ENCODE peak calls at places on chromosome 21, in six cellular contexts. I, J, D, A, R and T are unnamed samples.

GRCh38 chr21:36030581-36031189 is 29.6 kb downstream of the SETD4 start:
- DNase-seq in R (no peak), D (no peak), J (no peak), I (no peak), A (no peak), T (no peak)

GRCh38 chr21:27269646-27270045 is 302.8 kb upstream of the ADAMTS5 start:
- DNase-seq in A (no peak), I (no peak), R (no peak), D (no peak), J (peak), T (no peak)

GRCh38 chr21:32131960-32132359 is 146.9 kb downstream of the MIS18A start:
- DNase-seq in J (no peak), I (no peak), R (no peak), D (no peak), A (no peak), T (no peak)

GRCh38 chr21:25343774-25344545 is 263.3 kb downstream of the MRPL39 start:
- DNase-seq in A (peak), R (no peak), D (no peak), J (no peak), I (no peak), T (no peak)

GRCh38 chr21:36806103-36806502 is 107.2 kb downstream of the SIM2 start:
- DNase-seq in I (no peak), J (no peak), D (no peak), A (no peak), R (no peak), T (no peak)

GRCh38 chr21:14383596-14384210 is 757 bp upstream of the HSPA13 start:
- DNase-seq in I (peak), J (no peak), D (no peak), R (no peak), A (peak), T (no peak)

GRCh38 chr21:24217141-24217540 is 1390.1 kb downstream of the MRPL39 start:
- DNase-seq in D (no peak), I (no peak), A (no peak), R (no peak), J (no peak), T (no peak)

GRCh38 chr21:32322103-32322502 is 23.4 kb downstream of the MRAP start:
- DNase-seq in D (no peak), J (no peak), A (no peak), R (no peak), I (no peak), T (no peak)

GRCh38 chr21:44797775-44798174 is 3.8 kb downstream of the UBE2G2 start:
- DNase-seq in A (no peak), D (no peak), I (no peak), R (no peak), J (no peak), T (no peak)

GRCh38 chr21:34836103-34836932 is 167.5 kb downstream of the CLIC6 start:
- DNase-seq in J (peak), D (peak), A (no peak), I (no peak), R (no peak), T (no peak)

GRCh38 chr21:28644762-28645161 is 347.9 kb downstream of the LTN1 start:
- DNase-seq in A (no peak), R (no peak), D (no peak), J (no peak), I (no peak), T (no peak)

GRCh38 chr21:19123053-19123452 is 719.5 kb upstream of the TMPRSS15 start:
- DNase-seq in R (no peak), I (no peak), A (no peak), J (no peak), D (no peak), T (no peak)

GRCh38 chr21:35390013-35390776 is 341.1 kb upstream of the RUNX1 start:
- DNase-seq in J (no peak), I (no peak), A (no peak), D (no peak), R (no peak), T (no peak)

GRCh38 chr21:32572574-32573420 is 12.5 kb downstream of the TCP10L start:
- DNase-seq in R (no peak), A (no peak), J (no peak), D (peak), I (no peak), T (no peak)

GRCh38 chr21:40210251-40210650 is 343.0 kb downstream of the PCP4 start:
- DNase-seq in J (no peak), D (no peak), A (no peak), R (no peak), I (no peak), T (no peak)

GRCh38 chr21:17451364-17451869 is 61.4 kb upstream of the CXADR start:
- DNase-seq in D (no peak), R (no peak), A (no peak), I (no peak), J (peak), T (no peak)

DNA sequence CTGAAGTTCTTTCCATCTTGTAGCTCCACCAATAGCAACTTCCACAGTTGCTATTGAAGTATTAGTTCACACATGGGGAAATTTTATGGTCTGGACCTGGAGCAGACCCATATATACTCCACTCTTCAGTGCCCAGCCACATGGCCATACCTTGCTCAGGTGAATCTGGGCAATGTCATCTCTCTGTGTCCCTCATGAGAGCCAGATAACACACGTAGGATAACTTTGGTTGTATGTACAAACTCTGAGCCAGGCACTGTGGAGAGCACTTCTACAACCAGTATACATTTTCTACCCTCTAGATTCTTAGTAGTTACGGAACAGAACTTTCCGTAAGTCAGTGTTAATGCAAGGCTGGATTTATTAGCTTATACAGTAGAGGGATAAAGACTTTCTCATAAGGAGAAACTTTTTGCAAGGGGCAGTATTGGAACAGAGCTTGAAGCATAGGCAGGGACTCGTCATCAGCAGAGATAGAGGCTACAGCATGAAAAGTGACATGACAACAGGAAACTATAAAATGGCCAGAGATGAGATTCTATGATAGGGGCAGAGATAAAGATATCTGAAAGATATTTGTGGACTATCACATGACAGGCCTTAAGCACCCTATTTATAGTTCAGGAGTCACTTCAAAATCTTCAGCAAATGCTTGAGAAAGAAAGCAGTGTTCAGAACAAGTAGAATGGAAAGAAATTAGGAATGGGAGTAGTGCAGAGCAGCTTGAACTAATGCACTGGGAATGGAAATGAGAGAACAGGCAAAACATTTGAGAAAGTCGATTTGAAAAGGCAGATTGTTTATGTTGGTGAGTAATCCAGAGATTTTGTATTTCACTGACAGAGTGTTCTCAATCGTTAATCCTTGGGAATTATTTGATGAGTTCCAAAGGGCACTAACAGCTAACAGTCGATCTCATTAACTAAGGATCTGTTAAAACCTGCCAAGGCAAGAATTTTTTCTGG is 481.8 kb downstream of the USP25 start:
- DNase-seq in J (no peak), A (no peak), R (no peak), D (no peak), I (no peak), T (no peak)
- TF ChIP-seq POLR2AphosphoS5 in J (no peak), A (no peak), R (no peak), D (no peak), I (no peak), T (no peak)

DNA sequence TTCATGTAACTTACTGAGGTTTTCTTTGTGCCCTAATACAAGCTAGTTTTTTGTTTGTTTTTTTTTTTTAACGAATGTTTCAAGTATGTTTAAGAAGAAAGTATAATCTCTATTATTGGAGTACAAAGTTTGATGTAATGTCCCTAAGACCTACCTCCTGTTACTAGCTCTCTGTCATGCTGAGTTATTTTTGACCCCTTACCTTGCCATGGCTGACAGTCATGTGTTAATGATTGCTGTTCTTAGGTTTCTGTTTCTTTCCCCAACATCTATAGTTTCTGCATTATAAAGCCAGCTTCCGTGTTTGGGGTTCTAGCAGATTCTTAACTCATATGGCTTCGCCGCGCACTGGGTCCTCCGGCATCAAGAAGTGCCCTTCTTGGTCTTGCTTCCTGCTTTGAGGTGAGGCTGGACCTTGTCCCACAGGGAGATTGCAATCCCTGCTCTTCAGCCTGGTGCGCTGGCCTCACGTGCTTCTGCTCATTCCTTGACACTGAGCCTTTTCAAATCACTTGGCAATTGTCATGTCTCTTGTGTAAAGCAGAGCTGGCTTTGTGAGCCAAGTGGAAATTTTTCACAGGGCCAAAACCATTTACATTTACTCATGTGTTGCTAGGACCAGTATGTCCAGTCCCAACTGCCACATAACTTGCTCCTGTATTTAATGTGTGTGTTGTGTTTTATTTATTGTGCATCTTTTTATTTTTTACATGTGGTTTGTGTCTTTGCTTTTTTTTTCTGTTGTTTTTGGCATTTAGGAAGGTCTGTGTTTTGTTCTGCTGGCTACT is 135.0 kb upstream of the COL6A1 start:
- DNase-seq in R (no peak), D (peak), A (no peak), I (no peak), J (no peak), T (no peak)
- TF ChIP-seq POLR2AphosphoS5 in R (no peak), D (peak), A (no peak), I (no peak), J (no peak), T (no peak)

DNA sequence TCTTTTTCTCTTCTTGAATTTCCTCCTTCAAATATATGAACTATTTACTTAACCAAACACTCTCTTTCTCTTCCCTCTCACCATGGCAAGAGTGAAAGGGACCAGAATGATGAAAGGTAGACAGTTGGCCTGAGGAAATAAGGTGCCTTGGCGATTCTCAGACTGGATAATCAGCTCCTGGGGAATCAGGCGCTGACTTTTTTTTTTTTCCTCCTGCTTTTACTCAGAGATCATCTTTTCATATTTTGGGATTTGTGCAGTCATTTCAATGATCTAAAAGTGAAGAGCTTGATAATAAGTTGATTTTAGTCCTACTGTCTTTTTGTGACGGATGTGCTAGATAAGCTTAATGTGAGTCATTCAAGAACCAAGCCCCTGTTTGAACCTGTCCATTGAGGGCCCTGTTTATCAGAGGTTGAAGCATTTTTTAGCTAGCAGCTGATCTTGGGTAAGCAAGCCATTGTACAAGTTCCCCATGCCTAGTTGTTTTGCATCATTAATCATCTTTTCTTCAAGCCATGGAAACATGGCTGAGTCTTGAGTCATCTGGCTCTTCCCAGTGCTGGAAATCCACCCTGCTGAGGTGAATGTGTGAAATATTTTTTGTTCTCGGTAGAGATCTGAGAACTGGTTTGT is 40.8 kb downstream of the ITSN1 start:
- DNase-seq in A (no peak), D (no peak), R (no peak), J (no peak), I (no peak), T (no peak)
- TF ChIP-seq POLR2AphosphoS5 in A (no peak), D (no peak), R (no peak), J (no peak), I (no peak), T (no peak)

GRCh38 chr21:30232011-30232410 is 16.1 kb upstream of the CLDN8 start:
- DNase-seq in I (no peak), D (no peak), J (no peak), A (no peak), R (no peak), T (no peak)

GRCh38 chr21:30223596-30223995 is 7.7 kb upstream of the CLDN8 start:
- DNase-seq in A (no peak), D (no peak), J (no peak), R (no peak), I (no peak), T (no peak)

GRCh38 chr21:30227128-30227527 is 11.2 kb upstream of the CLDN8 start:
- DNase-seq in A (no peak), D (no peak), J (no peak), R (no peak), I (no peak), T (no peak)

GRCh38 chr21:30233228-30233627 is 17.3 kb upstream of the CLDN8 start:
- DNase-seq in A (no peak), J (no peak), I (no peak), D (no peak), R (no peak), T (no peak)

DNA sequence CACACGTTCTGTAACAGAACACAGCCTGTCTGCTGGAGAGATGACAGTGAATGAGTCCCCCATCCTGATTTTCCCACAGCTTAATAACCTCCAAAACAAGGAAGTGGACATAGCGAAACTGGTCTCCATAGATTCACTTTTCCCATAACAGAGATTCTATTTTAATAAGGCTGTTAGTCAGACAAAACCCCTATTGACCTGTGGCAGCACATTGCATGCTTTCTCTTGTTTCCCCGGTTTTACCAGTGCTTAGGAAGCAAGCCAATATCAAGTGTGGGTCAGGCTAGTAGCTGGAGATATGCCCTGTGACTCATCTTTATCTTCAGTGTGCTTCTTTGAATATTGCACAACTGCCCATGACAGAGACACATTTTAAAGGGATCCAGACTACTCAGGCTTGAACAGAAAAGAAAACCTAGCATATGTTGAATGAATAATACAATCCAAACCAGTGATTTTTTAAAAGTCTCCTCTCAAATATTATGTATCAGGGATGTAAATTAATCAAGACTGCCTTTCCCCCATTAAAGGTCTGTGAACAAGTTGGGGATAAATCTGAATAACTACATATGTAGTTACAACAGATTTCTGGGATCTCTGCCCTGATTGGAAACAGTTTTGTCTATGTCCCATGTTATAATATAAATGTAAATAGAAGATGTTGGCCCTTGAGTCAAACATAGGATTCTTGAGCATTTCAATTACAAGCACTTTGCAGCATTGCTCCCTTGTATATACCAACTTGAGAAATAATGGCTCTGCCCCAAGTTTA is 11.9 kb upstream of the CLDN8 start:
- DNase-seq in R (no peak), D (no peak), A (no peak), J (peak), I (no peak), T (no peak)
- TF ChIP-seq POLR2AphosphoS5 in R (no peak), D (peak), A (no peak), J (no peak), I (no peak), T (no peak)

DNA sequence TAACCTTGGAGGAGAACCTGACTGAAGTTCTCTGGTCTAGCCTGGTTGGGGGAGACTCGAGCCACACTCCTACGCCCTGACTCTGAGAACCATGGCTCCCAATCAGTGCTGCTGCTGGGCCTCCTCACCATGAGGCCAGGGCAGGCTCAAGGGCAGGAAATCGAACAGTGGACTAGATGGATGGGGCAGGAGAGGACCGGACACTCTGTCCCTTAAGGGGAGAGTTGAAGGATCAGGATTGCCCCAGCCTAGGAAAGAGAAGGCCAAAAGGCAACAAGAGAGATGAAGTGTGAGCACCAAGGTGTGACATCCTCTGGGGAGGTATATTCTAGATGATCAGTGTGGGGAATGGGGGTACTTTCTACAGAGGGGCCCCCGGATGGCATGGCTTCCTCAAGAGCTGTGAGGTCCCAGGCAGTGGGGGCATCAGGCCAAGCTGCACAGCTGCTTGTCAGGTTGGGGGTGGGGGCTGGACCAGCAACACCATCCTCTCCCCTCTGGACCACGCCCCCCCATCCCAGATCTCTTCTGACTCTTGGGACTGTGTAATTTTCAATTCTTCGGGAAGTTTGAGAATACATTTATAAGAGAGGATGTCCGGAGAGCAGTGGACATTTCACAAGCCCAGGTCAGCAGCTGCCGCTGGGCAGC is 34.0 kb downstream of the MX1 start:
- DNase-seq in J (no peak), R (no peak), I (no peak), A (no peak), D (no peak), T (no peak)
- TF ChIP-seq POLR2AphosphoS5 in J (no peak), R (peak), I (peak), A (no peak), D (no peak), T (peak)

GRCh38 chr21:46556802-46557201 is 48.1 kb downstream of the S100B start:
- DNase-seq in R (no peak), J (no peak), D (no peak), I (no peak), A (no peak), T (no peak)
- TF ChIP-seq POLR2AphosphoS5 in R (no peak), J (no peak), D (no peak), I (no peak), A (no peak), T (no peak)

DNA sequence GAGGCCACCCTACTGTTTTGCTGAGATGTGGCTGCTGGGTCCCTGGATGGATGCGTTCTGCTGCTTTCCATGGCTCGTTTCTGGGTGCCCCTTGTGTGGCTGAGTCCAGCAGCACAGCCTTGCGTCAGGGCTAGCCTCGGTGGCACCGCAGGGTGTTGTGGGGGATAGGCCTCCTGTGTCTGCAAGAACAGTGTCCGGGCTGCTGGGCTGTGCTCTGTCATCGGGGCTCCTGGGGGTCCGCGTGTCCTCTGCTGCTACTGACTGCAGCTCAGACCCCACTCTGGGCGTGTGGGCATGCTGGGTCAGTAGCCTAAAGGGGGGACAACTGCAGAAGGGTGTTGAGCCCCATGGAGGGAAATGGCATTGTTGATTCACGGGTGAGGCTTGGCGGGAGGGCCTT is 4.9 kb downstream of the RRP1 start:
- DNase-seq in D (no peak), J (no peak), I (no peak), A (no peak), R (no peak), T (no peak)
- TF ChIP-seq POLR2AphosphoS5 in D (no peak), J (no peak), I (no peak), A (no peak), R (no peak), T (no peak)

DNA sequence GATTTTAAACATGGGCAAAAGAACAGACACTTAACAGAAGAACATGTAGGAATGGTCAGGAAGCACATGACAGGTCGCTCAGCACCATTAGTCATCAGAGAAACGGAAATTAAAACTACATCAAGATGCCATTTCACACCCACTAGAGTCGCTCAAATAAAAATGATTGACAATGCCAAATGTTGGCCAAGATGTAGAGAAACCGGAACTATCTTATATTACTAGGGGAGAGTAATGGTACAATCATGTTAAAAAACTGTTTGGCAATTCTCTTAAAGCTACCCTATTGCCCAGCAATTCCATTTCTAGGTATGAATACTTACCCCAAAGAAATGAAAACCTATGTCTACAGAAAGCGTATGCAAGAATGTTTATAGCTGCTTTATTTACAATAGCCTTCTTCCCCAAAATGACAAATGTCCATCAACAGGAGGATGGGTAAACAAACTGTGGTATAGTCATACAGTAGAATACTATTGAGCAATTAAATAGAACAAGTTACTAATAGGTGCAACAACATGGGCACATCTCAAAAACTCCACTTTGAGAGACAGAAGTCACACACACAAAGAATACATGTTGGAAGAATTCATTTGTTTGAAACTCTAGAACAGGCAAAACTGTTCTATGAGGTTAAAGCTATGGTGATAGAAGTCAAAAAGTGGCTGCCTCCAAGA is 92.8 kb downstream of the ETS2 start:
- DNase-seq in A (no peak), J (no peak), D (no peak), I (no peak), R (no peak), T (no peak)
- TF ChIP-seq POLR2AphosphoS5 in A (no peak), J (no peak), D (no peak), I (no peak), R (no peak), T (no peak)